ENCODE peak calls at places on chromosomes 11 and 22, in seven cellular contexts. I, M, R, U, H, S and Y are unnamed samples.

GRCh38 chr11:66847461-66848232 is 4.4 kb downstream of the RCE1 start:
- DNase-seq in U (peak; percentile 32), R (no peak), I (no peak), M (no peak), S (no peak), H (no peak), Y (no peak)

GRCh38 chr11:78420796-78421209 is 3.2 kb upstream of the GAB2 start:
- DNase-seq in R (no peak), I (peak; percentile 46), M (peak; percentile 82), H (peak; percentile 69), S (no peak), U (peak; percentile 58), Y (peak; percentile 30)

GRCh38 chr11:44626645-44627044 is 61.2 kb downstream of the CD82 start:
- DNase-seq in U (no peak), S (no peak), I (no peak), M (no peak), R (no peak), H (no peak), Y (no peak)

GRCh38 chr11:33211588-33211987 is 45.6 kb upstream of the HIPK3 start:
- DNase-seq in H (no peak), I (no peak), U (no peak), S (no peak), R (no peak), M (peak; percentile 86), Y (no peak)

GRCh38 chr11:87560352-87560751 is 522.6 kb downstream of the TMEM135 start:
- DNase-seq in S (no peak), I (no peak), M (no peak), H (no peak), U (no peak), R (no peak), Y (no peak)

GRCh38 chr11:71543866-71544265 is 4.4 kb upstream of the KRTAP5-9 start:
- DNase-seq in H (no peak), R (no peak), U (no peak), M (no peak), I (no peak), S (no peak), Y (no peak)

GRCh38 chr11:79189055-79189454 is 251.8 kb downstream of the TENM4 start:
- DNase-seq in R (no peak), H (no peak), S (no peak), M (no peak), I (no peak), U (no peak), Y (no peak)

GRCh38 chr11:30936476-30936875 is 350.3 kb upstream of the MPPED2 start:
- DNase-seq in H (no peak), I (no peak), U (no peak), S (no peak), M (peak; percentile 30), R (no peak), Y (no peak)

GRCh38 chr22:38921126-38921525 is 36.3 kb upstream of the APOBEC3A start:
- DNase-seq in U (no peak), S (no peak), I (peak; percentile 85), M (no peak), R (no peak), H (no peak), Y (no peak)

GRCh38 chr11:77140231-77140959 is 12.3 kb downstream of the MYO7A start:
- DNase-seq in R (no peak), I (no peak), H (peak; percentile 82), S (no peak), M (peak; percentile 92), U (peak; percentile 85), Y (no peak)

GRCh38 chr22:49976439-49977175 is 16.0 kb downstream of the PIM3 start:
- DNase-seq in U (no peak), M (no peak), R (no peak), S (no peak), H (no peak), I (no peak), Y (no peak)

GRCh38 chr11:121687961-121688566 is 235.3 kb upstream of the SORL1-AS1 start:
- DNase-seq in S (no peak), R (peak; percentile 23), H (no peak), M (peak; percentile 70), I (no peak), U (no peak), Y (no peak)

GRCh38 chr22:17366830-17367229 is 2.4 kb upstream of the CECR2 start:
- DNase-seq in U (peak; percentile 75), H (no peak), M (peak; percentile 68), I (peak; percentile 42), R (no peak), S (no peak), Y (no peak)

GRCh38 chr11:121795206-121795605 is 320.8 kb downstream of the BLID start:
- DNase-seq in M (no peak), I (no peak), U (no peak), S (no peak), R (no peak), H (no peak), Y (no peak)

GRCh38 chr22:40224702-40225101 is 47.0 kb downstream of the TNRC6B start:
- DNase-seq in H (no peak), I (no peak), U (no peak), M (no peak), R (no peak), S (no peak), Y (no peak)

GRCh38 chr11:122140535-122140934 is 24.5 kb upstream of the BLID start:
- DNase-seq in S (no peak), R (peak; percentile 38), M (peak; percentile 58), H (peak; percentile 47), U (no peak), I (no peak), Y (no peak)

GRCh38 chr11:6406370-6406769 is 12.5 kb downstream of the APBB1 start:
- DNase-seq in I (no peak), R (no peak), M (no peak), S (no peak), H (no peak), U (no peak), Y (no peak)

GRCh38 chr11:101129203-101129943 is at the start of gene PGR:
- DNase-seq in M (no peak), S (no peak), R (no peak), I (peak; percentile 59), U (peak; percentile 49), H (no peak), Y (no peak)

GRCh38 chr11:72712168-72712721 is 38.0 kb upstream of the PDE2A start:
- DNase-seq in U (peak; percentile 83), M (no peak), H (no peak), R (no peak), I (no peak), S (no peak), Y (no peak)

GRCh38 chr11:43987384-43988039 is 45.1 kb downstream of the C11orf96 start:
- DNase-seq in R (no peak), H (peak; percentile 47), U (peak; percentile 94), S (no peak), I (peak; percentile 74), M (peak; percentile 98), Y (no peak)

GRCh38 chr11:97902828-97903227 is 1117.9 kb upstream of the CNTN5 start:
- DNase-seq in M (no peak), R (no peak), S (no peak), H (no peak), I (no peak), U (no peak), Y (no peak)

GRCh38 chr11:97909544-97910394 is 1111.0 kb upstream of the CNTN5 start:
- DNase-seq in U (no peak), S (no peak), I (no peak), M (peak; percentile 83), R (peak; percentile 1), H (no peak), Y (no peak)

GRCh38 chr11:97908354-97908753 is 1112.4 kb upstream of the CNTN5 start:
- DNase-seq in H (no peak), R (no peak), M (no peak), S (no peak), U (no peak), I (no peak), Y (no peak)

DNA sequence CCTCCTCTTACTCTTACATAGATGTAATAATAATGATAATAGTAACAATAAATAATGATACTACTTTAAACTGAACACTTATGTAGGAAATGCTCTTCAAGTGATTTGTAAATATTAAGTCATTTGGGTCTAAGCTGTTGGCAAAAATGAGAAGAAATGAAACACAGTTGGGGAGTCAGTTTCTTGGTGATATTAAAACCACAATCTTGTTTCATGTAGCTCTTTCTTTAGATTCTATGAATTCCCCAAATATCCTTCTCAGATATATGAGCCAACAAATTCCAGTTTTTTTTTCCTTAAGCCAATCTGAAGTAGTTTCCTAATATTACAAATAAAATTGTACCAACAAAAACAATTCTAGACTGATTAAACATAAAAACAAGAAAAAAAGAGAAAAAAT is 1115.6 kb upstream of the CNTN5 start:
- DNase-seq in M (peak; percentile 50), H (no peak), U (no peak), R (no peak), I (no peak), S (no peak), Y (no peak)
- H3K9me3 ChIP-seq in M (no peaks in the 10 kb centered on the region), H (no peaks in the 10 kb centered on the region), U (no peaks in the 10 kb centered on the region), R (no peaks in the 10 kb centered on the region), I (peaks cover 25% of the 10 kb centered on the region), S (no peaks in the 10 kb centered on the region), Y (no peaks in the 10 kb centered on the region)

GRCh38 chr22:47260551-47260950 is 498.1 kb downstream of the TBC1D22A start:
- DNase-seq in U (no peak), I (no peak), H (no peak), M (no peak), R (no peak), S (no peak), Y (no peak)
- H3K9me3 ChIP-seq in U (no peaks in the 10 kb centered on the region), I (no peaks in the 10 kb centered on the region), H (no peaks in the 10 kb centered on the region), M (no peaks in the 10 kb centered on the region), R (no peaks in the 10 kb centered on the region), S (no peaks in the 10 kb centered on the region), Y (no peaks in the 10 kb centered on the region)

DNA sequence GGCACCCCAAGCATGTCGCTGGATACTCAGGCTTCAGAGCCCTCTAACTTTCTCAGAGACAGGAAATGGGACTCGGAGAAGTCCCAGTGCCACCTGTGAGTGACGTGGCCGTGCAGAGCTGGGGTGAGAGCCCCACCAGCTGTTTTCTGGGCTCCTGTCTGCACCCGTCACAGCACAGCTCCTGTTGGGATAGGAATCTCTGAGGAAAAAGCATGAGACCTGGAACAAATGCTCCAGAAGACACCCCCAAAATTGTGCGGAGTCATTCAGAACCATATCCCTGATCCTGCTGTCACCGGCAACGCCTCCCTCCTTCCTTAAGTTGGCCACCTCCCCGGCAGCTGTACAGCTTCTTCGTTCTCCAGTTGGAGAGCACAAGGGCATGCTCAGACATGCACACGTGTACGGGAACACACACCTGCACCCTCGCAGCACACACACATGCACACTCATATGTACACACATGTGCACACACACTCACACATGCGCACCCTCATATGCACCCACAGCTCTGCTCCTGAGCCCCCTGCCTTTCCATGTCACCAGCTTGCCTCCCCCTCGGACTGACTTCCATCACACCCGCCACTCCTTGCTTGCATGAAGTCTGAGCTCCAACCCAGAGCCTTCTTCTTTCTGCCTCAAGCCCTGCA is 1430.0 kb downstream of the BRD1 start:
- DNase-seq in M (no peak), I (no peak), R (no peak), H (no peak), U (no peak), S (no peak), Y (no peak)
- H3K9me3 ChIP-seq in M (no peaks in the 10 kb centered on the region), I (no peaks in the 10 kb centered on the region), R (peaks cover 80% of the 10 kb centered on the region), H (peaks cover 9% of the 10 kb centered on the region), U (no peaks in the 10 kb centered on the region), S (no peaks in the 10 kb centered on the region), Y (no peaks in the 10 kb centered on the region)

DNA sequence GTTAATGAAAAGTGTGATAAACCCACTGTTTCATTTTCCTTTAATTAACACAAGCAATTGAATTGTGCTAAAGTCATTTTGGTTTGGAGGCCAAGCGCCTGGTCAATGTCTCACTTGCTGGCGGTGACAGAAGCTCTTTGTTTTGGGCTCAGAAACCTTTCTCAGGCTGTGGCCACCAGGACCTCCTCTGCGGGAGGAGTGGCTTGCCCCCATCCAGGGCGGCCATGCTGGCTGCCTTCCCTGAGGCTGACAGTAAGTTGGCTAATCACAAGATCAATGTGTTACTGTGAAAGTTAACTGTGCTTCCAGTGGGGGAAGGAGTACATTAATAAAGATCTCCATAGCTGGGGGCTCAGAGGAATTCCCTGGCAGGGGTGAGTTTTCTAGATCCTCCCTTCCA is 1074.5 kb downstream of the NTM start:
- DNase-seq in I (no peak), R (no peak), M (no peak), H (no peak), S (no peak), U (no peak), Y (no peak)
- H3K9me3 ChIP-seq in I (peaks cover 7% of the 10 kb centered on the region), R (no peaks in the 10 kb centered on the region), M (no peaks in the 10 kb centered on the region), H (peaks cover 2% of the 10 kb centered on the region), S (no peaks in the 10 kb centered on the region), U (no peaks in the 10 kb centered on the region), Y (no peaks in the 10 kb centered on the region)